ENCODE peak calls at places on chromosomes 3 and 15, in seven cellular contexts. V is stimulated activated CD4-positive, alpha-beta T cell treated with anti-CD3 and anti-CD28 coated beads, Interleukin-2, amount 100 ng/mL, for 48 hours; H is amygdala; I is hypothalamus; W is GM13977; L is SK-MEL-5; Y is K562. R is an unnamed sample.

GRCh38 chr3:43895573-43895972 is 204.8 kb downstream of the ABHD5 start:
- DNase-seq in V (no peak), H (no peak), I (no peak), W (no peak), L (no peak), Y (no peak), R (no peak)

GRCh38 chr3:194134231-194134756 is 1.7 kb upstream of the HES1 start:
- DNase-seq in V (peak; percentile 27), H (peak; percentile 65), I (no peak), W (peak; percentile 73), L (no peak), Y (peak; percentile 75), R (no peak)

GRCh38 chr15:88658972-88659931 is 20.4 kb downstream of the ISG20 start:
- DNase-seq in V (no peak), H (no peak), I (peak; percentile 25), W (no peak), L (no peak), Y (no peak), R (no peak)

GRCh38 chr15:58584789-58585461 is 153.1 kb downstream of the LIPC start:
- DNase-seq in V (no peak), H (no peak), I (no peak), W (no peak), L (no peak), Y (peak; percentile 80), R (no peak)

GRCh38 chr3:4939276-4939675 is 40.0 kb upstream of the BHLHE40 start:
- DNase-seq in V (no peak), H (no peak), I (no peak), W (no peak), L (no peak), Y (no peak), R (no peak)

GRCh38 chr3:188978772-188979171 is 193.0 kb upstream of the TPRG1 start:
- DNase-seq in V (no peak), H (no peak), I (no peak), W (no peak), L (no peak), Y (no peak), R (no peak)

GRCh38 chr15:68958597-68958996 is 28.3 kb downstream of the SPESP1 start:
- DNase-seq in V (no peak), H (no peak), I (no peak), W (no peak), L (no peak), Y (no peak), R (no peak)

GRCh38 chr15:70584838-70585706 is 178.3 kb downstream of the UACA start:
- DNase-seq in V (peak; percentile 40), H (no peak), I (no peak), W (peak; percentile 50), L (no peak), Y (no peak), R (no peak)

GRCh38 chr3:123153124-123153523 is 48.6 kb upstream of the SEC22A start:
- DNase-seq in V (no peak), H (no peak), I (no peak), W (peak; percentile 42), L (no peak), Y (no peak), R (no peak)

R was measured in GM19239.